ENCODE peak calls at places on chromosomes 3 and 15, in eight cellular contexts. One of them, this sample, is unnamed. For H3K4me1, the result is how much of the 10 kb centered on the place peaks cover.

GRCh38 chr3:156676467-156677119 is 2.2 kb downstream of the TIPARP start:
- DNase-seq in CD8-positive, alpha-beta memory T cell: no peak
- DNase-seq in transverse colon: no peak
- DNase-seq in PC-3: peak
- DNase-seq in CD4-positive, CD25-positive, alpha-beta regulatory T cell: peak
- DNase-seq in endodermal cell: no peak
- DNase-seq in GM12878: no peak
- DNase-seq in adrenal gland: no peak
- DNase-seq in this sample: no peak

GRCh38 chr3:178777718-178778411 is 241.6 kb downstream of the KCNMB2 start:
- DNase-seq in CD8-positive, alpha-beta memory T cell: no peak
- DNase-seq in transverse colon: no peak
- DNase-seq in PC-3: peak
- DNase-seq in CD4-positive, CD25-positive, alpha-beta regulatory T cell: no peak
- DNase-seq in endodermal cell: no peak
- DNase-seq in GM12878: no peak
- DNase-seq in adrenal gland: no peak
- DNase-seq in this sample: no peak

GRCh38 chr15:32643907-32644445 is 2.5 kb downstream of the SCG5 start:
- DNase-seq in CD8-positive, alpha-beta memory T cell: no peak
- DNase-seq in transverse colon: no peak
- DNase-seq in PC-3: no peak
- DNase-seq in CD4-positive, CD25-positive, alpha-beta regulatory T cell: no peak
- DNase-seq in endodermal cell: no peak
- DNase-seq in GM12878: no peak
- DNase-seq in adrenal gland: no peak
- DNase-seq in this sample: no peak

GRCh38 chr3:45414823-45415222 is 26.4 kb downstream of the LARS2 start:
- DNase-seq in CD8-positive, alpha-beta memory T cell: no peak
- DNase-seq in transverse colon: no peak
- DNase-seq in PC-3: no peak
- DNase-seq in CD4-positive, CD25-positive, alpha-beta regulatory T cell: no peak
- DNase-seq in endodermal cell: no peak
- DNase-seq in GM12878: peak
- DNase-seq in adrenal gland: no peak
- DNase-seq in this sample: no peak

GRCh38 chr3:189862385-189863023 is 231.3 kb downstream of the TP63 start:
- DNase-seq in CD8-positive, alpha-beta memory T cell: no peak
- DNase-seq in transverse colon: no peak
- DNase-seq in PC-3: no peak
- DNase-seq in CD4-positive, CD25-positive, alpha-beta regulatory T cell: no peak
- DNase-seq in endodermal cell: no peak
- DNase-seq in GM12878: no peak
- DNase-seq in adrenal gland: no peak
- DNase-seq in this sample: no peak

GRCh38 chr3:21954709-21955108 is 203.7 kb upstream of the ZNF385D start:
- DNase-seq in CD8-positive, alpha-beta memory T cell: no peak
- DNase-seq in transverse colon: no peak
- DNase-seq in PC-3: peak
- DNase-seq in CD4-positive, CD25-positive, alpha-beta regulatory T cell: no peak
- DNase-seq in endodermal cell: no peak
- DNase-seq in GM12878: no peak
- DNase-seq in adrenal gland: no peak
- DNase-seq in this sample: no peak

GRCh38 chr3:4804161-4805058 is 174.8 kb upstream of the BHLHE40 start:
- DNase-seq in CD8-positive, alpha-beta memory T cell: no peak
- DNase-seq in transverse colon: no peak
- DNase-seq in PC-3: no peak
- DNase-seq in CD4-positive, CD25-positive, alpha-beta regulatory T cell: peak
- DNase-seq in endodermal cell: no peak
- DNase-seq in GM12878: no peak
- DNase-seq in adrenal gland: no peak
- DNase-seq in this sample: no peak

GRCh38 chr3:30858894-30859389 is 35.5 kb downstream of the GADL1 start:
- DNase-seq in CD8-positive, alpha-beta memory T cell: no peak
- DNase-seq in transverse colon: no peak
- DNase-seq in PC-3: no peak
- DNase-seq in CD4-positive, CD25-positive, alpha-beta regulatory T cell: no peak
- DNase-seq in endodermal cell: no peak
- DNase-seq in GM12878: no peak
- DNase-seq in adrenal gland: no peak
- DNase-seq in this sample: no peak

GRCh38 chr15:87362531-87362930 is 894.0 kb downstream of the NTRK3 start:
- DNase-seq in CD8-positive, alpha-beta memory T cell: no peak
- DNase-seq in transverse colon: no peak
- DNase-seq in PC-3: peak
- DNase-seq in CD4-positive, CD25-positive, alpha-beta regulatory T cell: no peak
- DNase-seq in endodermal cell: no peak
- DNase-seq in GM12878: no peak
- DNase-seq in adrenal gland: no peak
- DNase-seq in this sample: no peak

GRCh38 chr15:100553468-100553867 is 24.7 kb upstream of the CERS3 start:
- DNase-seq in CD8-positive, alpha-beta memory T cell: no peak
- DNase-seq in transverse colon: no peak
- DNase-seq in PC-3: no peak
- DNase-seq in CD4-positive, CD25-positive, alpha-beta regulatory T cell: no peak
- DNase-seq in endodermal cell: no peak
- DNase-seq in GM12878: no peak
- DNase-seq in adrenal gland: no peak
- DNase-seq in this sample: no peak

GRCh38 chr3:102474207-102474606 is 39.4 kb downstream of the ZPLD1 start:
- DNase-seq in CD8-positive, alpha-beta memory T cell: no peak
- DNase-seq in transverse colon: no peak
- DNase-seq in PC-3: no peak
- DNase-seq in CD4-positive, CD25-positive, alpha-beta regulatory T cell: no peak
- DNase-seq in endodermal cell: no peak
- DNase-seq in GM12878: no peak
- DNase-seq in adrenal gland: no peak
- DNase-seq in this sample: no peak

GRCh38 chr15:72195101-72195511 is 2.5 kb downstream of the GRAMD2A start:
- DNase-seq in CD8-positive, alpha-beta memory T cell: no peak
- DNase-seq in transverse colon: no peak
- DNase-seq in PC-3: peak
- DNase-seq in CD4-positive, CD25-positive, alpha-beta regulatory T cell: no peak
- DNase-seq in endodermal cell: peak
- DNase-seq in GM12878: no peak
- DNase-seq in adrenal gland: no peak
- DNase-seq in this sample: no peak

GRCh38 chr15:77608774-77609173 is 23.9 kb downstream of the LINGO1 start:
- DNase-seq in CD8-positive, alpha-beta memory T cell: no peak
- DNase-seq in transverse colon: no peak
- DNase-seq in PC-3: no peak
- DNase-seq in CD4-positive, CD25-positive, alpha-beta regulatory T cell: no peak
- DNase-seq in endodermal cell: no peak
- DNase-seq in GM12878: no peak
- DNase-seq in adrenal gland: no peak
- DNase-seq in this sample: no peak

GRCh38 chr15:85757939-85758654 is 36.6 kb downstream of the KLHL25 start:
- DNase-seq in CD8-positive, alpha-beta memory T cell: no peak
- DNase-seq in transverse colon: no peak
- DNase-seq in PC-3: no peak
- DNase-seq in CD4-positive, CD25-positive, alpha-beta regulatory T cell: no peak
- DNase-seq in endodermal cell: no peak
- DNase-seq in GM12878: no peak
- DNase-seq in adrenal gland: no peak
- DNase-seq in this sample: no peak

GRCh38 chr15:70532536-70533186 is 230.7 kb downstream of the UACA start:
- DNase-seq in CD8-positive, alpha-beta memory T cell: no peak
- DNase-seq in transverse colon: no peak
- DNase-seq in PC-3: no peak
- DNase-seq in CD4-positive, CD25-positive, alpha-beta regulatory T cell: no peak
- DNase-seq in endodermal cell: no peak
- DNase-seq in GM12878: no peak
- DNase-seq in adrenal gland: no peak
- DNase-seq in this sample: peak

GRCh38 chr3:183244219-183244618 is 8.8 kb upstream of the B3GNT5 start:
- DNase-seq in CD8-positive, alpha-beta memory T cell: no peak
- DNase-seq in transverse colon: peak
- DNase-seq in PC-3: peak
- DNase-seq in CD4-positive, CD25-positive, alpha-beta regulatory T cell: no peak
- DNase-seq in endodermal cell: no peak
- DNase-seq in GM12878: no peak
- DNase-seq in adrenal gland: peak
- DNase-seq in this sample: peak

GRCh38 chr3:79767953-79768282 is at the start of gene ROBO1:
- DNase-seq in CD8-positive, alpha-beta memory T cell: no peak
- DNase-seq in transverse colon: no peak
- DNase-seq in PC-3: no peak
- DNase-seq in CD4-positive, CD25-positive, alpha-beta regulatory T cell: no peak
- DNase-seq in endodermal cell: no peak
- DNase-seq in GM12878: no peak
- DNase-seq in adrenal gland: no peak
- DNase-seq in this sample: no peak

GRCh38 chr3:79767194-79767952 is 425 bp downstream of the ROBO1 start:
- DNase-seq in CD8-positive, alpha-beta memory T cell: no peak
- DNase-seq in transverse colon: no peak
- DNase-seq in PC-3: peak
- DNase-seq in CD4-positive, CD25-positive, alpha-beta regulatory T cell: no peak
- DNase-seq in endodermal cell: peak
- DNase-seq in GM12878: no peak
- DNase-seq in adrenal gland: no peak
- DNase-seq in this sample: no peak

GRCh38 chr3:79765854-79766253 is 1.9 kb downstream of the ROBO1 start:
- DNase-seq in CD8-positive, alpha-beta memory T cell: no peak
- DNase-seq in transverse colon: no peak
- DNase-seq in PC-3: no peak
- DNase-seq in CD4-positive, CD25-positive, alpha-beta regulatory T cell: no peak
- DNase-seq in endodermal cell: peak
- DNase-seq in GM12878: no peak
- DNase-seq in adrenal gland: no peak
- DNase-seq in this sample: no peak

GRCh38 chr3:79769234-79769633 is 1.4 kb upstream of the ROBO1 start:
- DNase-seq in CD8-positive, alpha-beta memory T cell: no peak
- DNase-seq in transverse colon: no peak
- DNase-seq in PC-3: no peak
- DNase-seq in CD4-positive, CD25-positive, alpha-beta regulatory T cell: no peak
- DNase-seq in endodermal cell: peak
- DNase-seq in GM12878: no peak
- DNase-seq in adrenal gland: no peak
- DNase-seq in this sample: no peak

DNA sequence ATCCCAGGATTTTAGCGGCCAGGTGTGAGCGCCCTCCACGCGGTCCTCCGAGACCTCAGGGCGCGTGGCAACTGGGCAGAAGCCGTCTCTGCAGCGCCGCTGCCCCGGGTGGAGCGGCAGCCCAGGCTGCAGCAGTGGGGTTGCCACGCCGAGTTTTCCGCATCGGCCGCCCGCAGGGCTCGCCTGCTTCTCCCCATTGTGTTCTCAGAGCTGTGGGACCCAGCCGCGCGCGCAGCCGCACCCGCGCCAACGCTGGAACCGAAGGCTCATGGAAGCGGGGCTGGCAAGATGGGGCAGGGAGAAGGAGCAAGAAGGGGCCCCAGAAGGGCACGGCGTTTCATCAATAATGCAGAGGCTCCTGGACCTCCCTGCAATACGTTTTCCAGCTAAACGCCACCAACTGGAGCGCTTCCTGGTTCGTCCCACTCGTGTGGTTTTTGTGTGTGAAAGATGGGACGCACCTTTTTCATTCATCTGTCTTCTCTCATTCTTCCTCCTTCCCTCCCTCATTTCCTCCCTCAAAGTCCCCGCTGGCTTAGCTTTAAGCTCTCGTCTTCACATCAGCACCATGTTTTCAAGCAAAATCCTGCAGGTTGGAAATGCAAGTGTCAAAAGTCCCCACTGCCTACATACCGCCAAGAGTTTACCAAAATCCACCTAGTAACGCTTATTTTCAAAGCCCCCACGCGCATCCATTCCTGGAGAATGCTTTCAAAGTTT is 1.2 kb downstream of the ROBO1 start:
- DNase-seq in CD8-positive, alpha-beta memory T cell: no peak
- DNase-seq in transverse colon: no peak
- DNase-seq in PC-3: no peak
- DNase-seq in CD4-positive, CD25-positive, alpha-beta regulatory T cell: no peak
- DNase-seq in endodermal cell: peak
- DNase-seq in GM12878: no peak
- DNase-seq in adrenal gland: no peak
- DNase-seq in this sample: no peak
- H3K4me3 ChIP-seq in CD8-positive, alpha-beta memory T cell: no peak
- H3K4me3 ChIP-seq in transverse colon: no peak
- H3K4me3 ChIP-seq in PC-3: peak
- H3K4me3 ChIP-seq in CD4-positive, CD25-positive, alpha-beta regulatory T cell: no peak
- H3K4me3 ChIP-seq in endodermal cell: peak
- H3K4me3 ChIP-seq in GM12878: no peak
- H3K4me3 ChIP-seq in adrenal gland: no peak
- H3K4me3 ChIP-seq in this sample: no peak

DNA sequence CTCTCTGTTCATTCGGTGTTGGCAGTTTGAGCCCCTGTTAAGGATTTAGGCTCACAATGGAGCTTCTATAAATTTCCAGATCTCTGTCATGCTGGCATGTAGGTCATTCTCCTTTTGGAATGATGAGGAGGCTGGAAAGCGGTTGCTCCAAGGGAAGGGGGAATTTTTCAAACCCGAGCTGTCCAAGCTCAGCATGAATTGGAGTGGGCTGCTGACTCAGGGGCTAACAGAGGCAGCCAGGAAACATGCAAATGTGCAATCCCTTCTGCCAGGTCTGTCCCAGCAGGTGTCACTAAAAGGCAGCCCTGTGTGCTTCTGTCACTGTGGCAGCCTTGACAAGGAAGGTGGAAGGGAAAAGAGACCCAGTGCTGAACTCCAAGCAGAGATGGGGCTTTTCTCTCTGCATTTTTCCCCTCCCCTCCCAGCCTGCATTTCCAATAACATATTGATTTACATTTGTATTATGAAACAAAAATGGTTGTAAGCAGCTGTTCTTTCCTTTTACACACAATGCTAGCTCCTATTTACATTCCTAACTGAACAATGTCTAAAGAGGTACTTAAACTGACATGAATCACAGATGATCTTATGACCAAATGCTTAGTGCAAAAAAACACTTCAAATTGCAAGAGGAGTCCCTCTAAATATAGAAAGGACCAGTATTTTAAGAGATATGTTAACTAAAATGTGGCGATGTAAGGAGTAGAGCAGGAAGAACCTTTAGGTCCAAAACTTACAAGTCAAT is 84.4 kb upstream of the ATP10A start:
- DNase-seq in CD8-positive, alpha-beta memory T cell: no peak
- DNase-seq in transverse colon: no peak
- DNase-seq in PC-3: peak
- DNase-seq in CD4-positive, CD25-positive, alpha-beta regulatory T cell: no peak
- DNase-seq in endodermal cell: peak
- DNase-seq in GM12878: no peak
- DNase-seq in adrenal gland: no peak
- DNase-seq in this sample: no peak
- H3K4me1 ChIP-seq in CD8-positive, alpha-beta memory T cell: under half
- H3K4me1 ChIP-seq in transverse colon: under half
- H3K4me1 ChIP-seq in PC-3: under half
- H3K4me1 ChIP-seq in CD4-positive, CD25-positive, alpha-beta regulatory T cell: under half
- H3K4me1 ChIP-seq in endodermal cell: under half
- H3K4me1 ChIP-seq in GM12878: under half
- H3K4me1 ChIP-seq in adrenal gland: under half
- H3K4me1 ChIP-seq in this sample: under half

GRCh38 chr3:129793356-129793755 is 100.2 kb downstream of the TMCC1 start:
- DNase-seq in CD8-positive, alpha-beta memory T cell: no peak
- DNase-seq in transverse colon: no peak
- DNase-seq in PC-3: peak
- DNase-seq in CD4-positive, CD25-positive, alpha-beta regulatory T cell: no peak
- DNase-seq in endodermal cell: no peak
- DNase-seq in GM12878: no peak
- DNase-seq in adrenal gland: no peak
- DNase-seq in this sample: no peak
- H3K4me3 ChIP-seq in CD8-positive, alpha-beta memory T cell: no peak
- H3K4me3 ChIP-seq in transverse colon: no peak
- H3K4me3 ChIP-seq in PC-3: peak
- H3K4me3 ChIP-seq in CD4-positive, CD25-positive, alpha-beta regulatory T cell: no peak
- H3K4me3 ChIP-seq in endodermal cell: peak
- H3K4me3 ChIP-seq in GM12878: no peak
- H3K4me3 ChIP-seq in adrenal gland: no peak
- H3K4me3 ChIP-seq in this sample: no peak

GRCh38 chr3:147392083-147392916 is 14.0 kb downstream of the ZIC4 start:
- DNase-seq in CD8-positive, alpha-beta memory T cell: no peak
- DNase-seq in transverse colon: no peak
- DNase-seq in PC-3: no peak
- DNase-seq in CD4-positive, CD25-positive, alpha-beta regulatory T cell: no peak
- DNase-seq in endodermal cell: peak
- DNase-seq in GM12878: no peak
- DNase-seq in adrenal gland: no peak
- DNase-seq in this sample: peak
- H3K4me1 ChIP-seq in CD8-positive, alpha-beta memory T cell: under half
- H3K4me1 ChIP-seq in transverse colon: under half
- H3K4me1 ChIP-seq in PC-3: under half
- H3K4me1 ChIP-seq in CD4-positive, CD25-positive, alpha-beta regulatory T cell: under half
- H3K4me1 ChIP-seq in endodermal cell: under half
- H3K4me1 ChIP-seq in GM12878: under half
- H3K4me1 ChIP-seq in adrenal gland: under half
- H3K4me1 ChIP-seq in this sample: under half